ENCODE peak calls at places on chromosomes 11 and 22, in six cellular contexts. One of them, this sample, is unnamed. For H3K4me1 and H3K27me3, the result is how much of the 10 kb centered on the place peaks cover.

GRCh38 chr11:60835472-60835871 is 6.4 kb upstream of the CCDC86 start:
- DNase-seq in fibroblast of lung: no peak
- DNase-seq in H1: no peak
- DNase-seq in heart left ventricle: no peak
- DNase-seq in endodermal cell: no peak
- DNase-seq in suprapubic skin: no peak
- DNase-seq in this sample: no peak

GRCh38 chr11:113468666-113469345 is 6.4 kb downstream of the DRD2 start:
- DNase-seq in H1: no peak
- DNase-seq in fibroblast of lung: no peak
- DNase-seq in heart left ventricle: no peak
- DNase-seq in endodermal cell: peak
- DNase-seq in suprapubic skin: no peak
- DNase-seq in this sample: no peak

GRCh38 chr11:102722804-102723203 is 1.9 kb downstream of the MMP8 start:
- DNase-seq in H1: no peak
- DNase-seq in heart left ventricle: no peak
- DNase-seq in suprapubic skin: no peak
- DNase-seq in endodermal cell: no peak
- DNase-seq in fibroblast of lung: no peak
- DNase-seq in this sample: no peak

GRCh38 chr11:131495417-131495816 is 125.0 kb downstream of the NTM start:
- DNase-seq in endodermal cell: no peak
- DNase-seq in suprapubic skin: peak
- DNase-seq in fibroblast of lung: no peak
- DNase-seq in heart left ventricle: peak
- DNase-seq in H1: no peak
- DNase-seq in this sample: no peak

GRCh38 chr11:134033696-134034491 is 35.0 kb upstream of the JAM3 start:
- DNase-seq in suprapubic skin: peak
- DNase-seq in H1: peak
- DNase-seq in fibroblast of lung: peak
- DNase-seq in endodermal cell: peak
- DNase-seq in heart left ventricle: peak
- DNase-seq in this sample: peak

GRCh38 chr22:36505998-36506635 is 723 bp downstream of the FOXRED2 start:
- DNase-seq in heart left ventricle: no peak
- DNase-seq in suprapubic skin: no peak
- DNase-seq in H1: no peak
- DNase-seq in endodermal cell: no peak
- DNase-seq in fibroblast of lung: no peak
- DNase-seq in this sample: no peak

GRCh38 chr11:72687326-72687725 is 13.1 kb upstream of the PDE2A start:
- DNase-seq in suprapubic skin: no peak
- DNase-seq in endodermal cell: no peak
- DNase-seq in heart left ventricle: no peak
- DNase-seq in fibroblast of lung: no peak
- DNase-seq in H1: no peak
- DNase-seq in this sample: no peak

GRCh38 chr11:24637520-24637919 is 140.7 kb downstream of the LUZP2 start:
- DNase-seq in heart left ventricle: no peak
- DNase-seq in suprapubic skin: no peak
- DNase-seq in H1: no peak
- DNase-seq in fibroblast of lung: no peak
- DNase-seq in endodermal cell: no peak
- DNase-seq in this sample: no peak

GRCh38 chr22:29520851-29521250 is 32.7 kb downstream of the THOC5 start:
- DNase-seq in heart left ventricle: no peak
- DNase-seq in fibroblast of lung: peak
- DNase-seq in suprapubic skin: no peak
- DNase-seq in H1: no peak
- DNase-seq in endodermal cell: no peak
- DNase-seq in this sample: no peak

GRCh38 chr22:49086606-49087157 is 741.0 kb downstream of the BRD1 start:
- DNase-seq in fibroblast of lung: no peak
- DNase-seq in endodermal cell: no peak
- DNase-seq in suprapubic skin: no peak
- DNase-seq in heart left ventricle: no peak
- DNase-seq in H1: no peak
- DNase-seq in this sample: no peak

GRCh38 chr11:57324886-57325734 is at the start of gene TNKS1BP1:
- DNase-seq in heart left ventricle: peak
- DNase-seq in fibroblast of lung: peak
- DNase-seq in endodermal cell: peak
- DNase-seq in H1: peak
- DNase-seq in suprapubic skin: peak
- DNase-seq in this sample: peak

GRCh38 chr11:133913761-133914160 is 43.0 kb downstream of the IGSF9B start:
- DNase-seq in H1: no peak
- DNase-seq in suprapubic skin: no peak
- DNase-seq in heart left ventricle: no peak
- DNase-seq in fibroblast of lung: no peak
- DNase-seq in endodermal cell: no peak
- DNase-seq in this sample: no peak

GRCh38 chr11:68813778-68814177 is 27.9 kb downstream of the CPT1A start:
- DNase-seq in suprapubic skin: no peak
- DNase-seq in fibroblast of lung: no peak
- DNase-seq in endodermal cell: no peak
- DNase-seq in heart left ventricle: no peak
- DNase-seq in H1: no peak
- DNase-seq in this sample: no peak

GRCh38 chr11:34624069-34624468 is 3.2 kb downstream of the EHF start:
- DNase-seq in heart left ventricle: no peak
- DNase-seq in endodermal cell: no peak
- DNase-seq in fibroblast of lung: no peak
- DNase-seq in suprapubic skin: no peak
- DNase-seq in H1: no peak
- DNase-seq in this sample: peak

GRCh38 chr22:28207281-28208030 is 288.4 kb upstream of the PITPNB start:
- DNase-seq in heart left ventricle: no peak
- DNase-seq in fibroblast of lung: no peak
- DNase-seq in suprapubic skin: no peak
- DNase-seq in endodermal cell: no peak
- DNase-seq in H1: no peak
- DNase-seq in this sample: no peak

GRCh38 chr11:12017865-12018453 is 9.5 kb upstream of the DKK3 start:
- DNase-seq in fibroblast of lung: no peak
- DNase-seq in H1: no peak
- DNase-seq in heart left ventricle: peak
- DNase-seq in suprapubic skin: no peak
- DNase-seq in endodermal cell: no peak
- DNase-seq in this sample: no peak

DNA sequence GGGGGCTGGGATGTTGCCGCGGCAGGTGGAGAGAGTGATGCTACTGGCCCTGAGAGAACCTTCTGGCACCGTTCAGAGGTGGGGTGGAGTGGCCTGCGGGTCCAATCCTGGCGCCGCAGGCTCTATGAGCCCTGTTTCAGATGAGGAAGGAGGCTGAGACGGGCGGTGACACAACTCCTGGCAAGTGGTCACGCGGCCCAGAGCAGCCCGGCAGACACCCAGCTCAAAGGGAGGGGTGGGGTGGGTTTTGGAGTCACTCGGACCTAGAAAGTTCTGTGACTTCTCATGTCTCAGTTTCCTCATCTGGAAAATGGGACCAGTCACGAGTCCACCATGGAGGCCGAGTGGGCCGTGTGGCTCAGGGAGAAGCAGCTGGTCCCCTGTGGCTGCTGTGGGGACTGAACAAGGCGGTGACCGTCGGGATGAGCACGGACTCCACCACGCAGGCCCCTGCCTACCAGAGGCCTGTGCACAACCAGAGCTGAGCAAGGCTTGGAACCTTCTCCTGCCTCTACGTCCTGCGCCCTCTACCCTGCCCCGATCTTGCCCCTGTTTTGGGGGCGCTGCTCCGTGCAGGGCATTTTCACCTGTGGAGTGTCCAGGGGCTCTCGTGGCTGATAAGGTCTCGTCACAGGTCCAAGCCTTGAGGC is 3.7 kb downstream of the TSPO start:
- DNase-seq in suprapubic skin: peak
- DNase-seq in fibroblast of lung: no peak
- DNase-seq in heart left ventricle: no peak
- DNase-seq in H1: no peak
- DNase-seq in endodermal cell: no peak
- DNase-seq in this sample: no peak
- H3K4me1 ChIP-seq in suprapubic skin: half or more
- H3K4me1 ChIP-seq in fibroblast of lung: under half
- H3K4me1 ChIP-seq in heart left ventricle: under half
- H3K4me1 ChIP-seq in H1: under half
- H3K4me1 ChIP-seq in endodermal cell: under half
- H3K4me1 ChIP-seq in this sample: under half

DNA sequence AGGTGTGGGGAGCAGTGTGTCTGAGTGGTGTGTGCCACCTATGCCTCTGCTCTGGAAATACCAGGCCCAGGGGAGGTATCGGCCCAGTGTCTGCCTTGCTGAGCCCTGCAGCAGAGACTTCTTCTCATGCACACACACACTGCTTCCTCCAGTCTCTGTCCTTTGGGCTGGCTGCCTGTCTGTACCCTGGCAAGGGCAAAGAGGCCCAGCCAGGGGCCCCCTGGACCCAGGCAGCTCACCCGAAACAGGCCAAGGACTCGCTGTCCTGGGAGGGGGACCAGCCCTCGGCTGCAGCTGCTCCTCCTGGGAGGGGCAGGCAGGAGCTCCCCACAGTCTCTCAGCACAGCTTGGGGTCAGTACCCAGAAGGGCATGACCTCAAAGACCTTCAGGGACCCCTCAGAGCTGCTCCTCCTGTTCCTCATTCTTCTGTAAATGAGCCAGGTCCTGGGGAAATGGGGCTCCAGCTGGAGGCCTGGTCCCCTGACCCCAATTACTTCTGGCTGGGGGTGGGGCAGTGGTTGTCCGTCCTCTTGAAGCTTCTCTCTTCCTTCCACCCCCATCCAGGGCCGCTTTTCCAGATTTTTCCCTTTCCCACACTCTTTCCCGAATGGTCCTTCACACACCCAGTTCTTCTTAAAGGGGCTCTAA is 24.5 kb upstream of the ALX4 start:
- DNase-seq in suprapubic skin: no peak
- DNase-seq in H1: no peak
- DNase-seq in heart left ventricle: no peak
- DNase-seq in fibroblast of lung: no peak
- DNase-seq in endodermal cell: no peak
- DNase-seq in this sample: no peak
- H3K27me3 ChIP-seq in suprapubic skin: half or more
- H3K27me3 ChIP-seq in H1: half or more
- H3K27me3 ChIP-seq in heart left ventricle: half or more
- H3K27me3 ChIP-seq in fibroblast of lung: under half
- H3K27me3 ChIP-seq in endodermal cell: half or more
- H3K27me3 ChIP-seq in this sample: under half

GRCh38 chr22:43262990-43263644 is 76.2 kb upstream of the TTLL12 start:
- DNase-seq in H1: no peak
- DNase-seq in heart left ventricle: no peak
- DNase-seq in fibroblast of lung: peak
- DNase-seq in suprapubic skin: no peak
- DNase-seq in endodermal cell: no peak
- DNase-seq in this sample: peak

GRCh38 chr22:43263645-43264514 is 76.9 kb upstream of the TTLL12 start:
- DNase-seq in endodermal cell: no peak
- DNase-seq in heart left ventricle: peak
- DNase-seq in fibroblast of lung: peak
- DNase-seq in suprapubic skin: peak
- DNase-seq in H1: no peak
- DNase-seq in this sample: peak

GRCh38 chr22:43267332-43267731 is 75.8 kb downstream of the SCUBE1 start:
- DNase-seq in fibroblast of lung: no peak
- DNase-seq in heart left ventricle: no peak
- DNase-seq in endodermal cell: no peak
- DNase-seq in H1: no peak
- DNase-seq in suprapubic skin: no peak
- DNase-seq in this sample: no peak

GRCh38 chr22:43268261-43268660 is 74.9 kb downstream of the SCUBE1 start:
- DNase-seq in fibroblast of lung: no peak
- DNase-seq in heart left ventricle: no peak
- DNase-seq in suprapubic skin: no peak
- DNase-seq in endodermal cell: no peak
- DNase-seq in H1: no peak
- DNase-seq in this sample: no peak

GRCh38 chr22:43266117-43266516 is 77.1 kb downstream of the SCUBE1 start:
- DNase-seq in heart left ventricle: no peak
- DNase-seq in suprapubic skin: no peak
- DNase-seq in H1: no peak
- DNase-seq in fibroblast of lung: no peak
- DNase-seq in endodermal cell: no peak
- DNase-seq in this sample: no peak
- H3K4me1 ChIP-seq in heart left ventricle: under half
- H3K4me1 ChIP-seq in suprapubic skin: under half
- H3K4me1 ChIP-seq in H1: under half
- H3K4me1 ChIP-seq in fibroblast of lung: under half
- H3K4me1 ChIP-seq in endodermal cell: under half
- H3K4me1 ChIP-seq in this sample: under half

DNA sequence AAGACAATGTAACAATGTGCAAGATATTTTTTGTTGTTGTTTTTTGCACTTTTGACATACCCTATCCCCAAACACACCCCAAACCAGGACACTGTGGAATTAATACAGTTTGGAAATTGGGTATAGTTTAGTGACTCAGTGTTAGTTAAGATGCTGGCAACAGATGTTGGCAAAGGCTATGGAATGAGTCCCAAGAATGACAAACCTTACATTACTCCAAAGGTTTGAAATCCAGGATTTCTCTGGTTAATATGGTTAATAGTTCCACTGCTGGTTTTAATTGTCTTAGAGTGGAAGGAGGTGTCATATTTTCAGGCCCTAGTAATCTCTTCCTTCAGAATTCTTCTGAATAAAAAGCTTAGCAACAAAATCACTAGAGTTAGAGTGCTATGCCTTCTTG is 805 bp downstream of the LPXN start:
- DNase-seq in endodermal cell: no peak
- DNase-seq in fibroblast of lung: peak
- DNase-seq in suprapubic skin: no peak
- DNase-seq in H1: no peak
- DNase-seq in heart left ventricle: no peak
- DNase-seq in this sample: no peak
- H3K27me3 ChIP-seq in endodermal cell: under half
- H3K27me3 ChIP-seq in fibroblast of lung: under half
- H3K27me3 ChIP-seq in suprapubic skin: under half
- H3K27me3 ChIP-seq in H1: under half
- H3K27me3 ChIP-seq in heart left ventricle: under half
- H3K27me3 ChIP-seq in this sample: under half

GRCh38 chr11:3156661-3157311 is 8.3 kb downstream of the OSBPL5 start:
- DNase-seq in heart left ventricle: no peak
- DNase-seq in H1: no peak
- DNase-seq in fibroblast of lung: no peak
- DNase-seq in endodermal cell: no peak
- DNase-seq in suprapubic skin: no peak
- DNase-seq in this sample: no peak

GRCh38 chr11:3154001-3154599 is 11.0 kb downstream of the OSBPL5 start:
- DNase-seq in heart left ventricle: no peak
- DNase-seq in fibroblast of lung: no peak
- DNase-seq in endodermal cell: no peak
- DNase-seq in H1: no peak
- DNase-seq in suprapubic skin: no peak
- DNase-seq in this sample: no peak

GRCh38 chr11:3155216-3155615 is 9.9 kb downstream of the OSBPL5 start:
- DNase-seq in endodermal cell: no peak
- DNase-seq in heart left ventricle: no peak
- DNase-seq in H1: no peak
- DNase-seq in suprapubic skin: no peak
- DNase-seq in fibroblast of lung: no peak
- DNase-seq in this sample: no peak

GRCh38 chr11:3156282-3156660 is 8.8 kb downstream of the OSBPL5 start:
- DNase-seq in fibroblast of lung: peak
- DNase-seq in H1: no peak
- DNase-seq in endodermal cell: no peak
- DNase-seq in suprapubic skin: no peak
- DNase-seq in heart left ventricle: no peak
- DNase-seq in this sample: no peak

GRCh38 chr11:3155691-3156258 is 9.3 kb downstream of the OSBPL5 start:
- DNase-seq in H1: no peak
- DNase-seq in fibroblast of lung: peak
- DNase-seq in suprapubic skin: no peak
- DNase-seq in heart left ventricle: no peak
- DNase-seq in endodermal cell: no peak
- DNase-seq in this sample: no peak
- H3K4me1 ChIP-seq in H1: under half
- H3K4me1 ChIP-seq in fibroblast of lung: half or more
- H3K4me1 ChIP-seq in suprapubic skin: half or more
- H3K4me1 ChIP-seq in heart left ventricle: under half
- H3K4me1 ChIP-seq in endodermal cell: under half
- H3K4me1 ChIP-seq in this sample: under half